ENCODE peak calls at places on chromosomes 5 and 9, in eight cellular contexts. One of them, this sample, is unnamed.

GRCh38 chr5:172235132-172235780 is 41.3 kb downstream of the EFCAB9 start:
- DNase-seq in astrocyte of the spinal cord: peak
- DNase-seq in fibroblast of villous mesenchyme: peak
- DNase-seq in colonic mucosa: no peak
- DNase-seq in endodermal cell: no peak
- DNase-seq in heart left ventricle: no peak
- DNase-seq in coronary artery: no peak
- DNase-seq in cardiac fibroblast: no peak
- DNase-seq in this sample: peak

GRCh38 chr9:100211471-100211870 is 112.4 kb downstream of the INVS start:
- DNase-seq in endodermal cell: no peak
- DNase-seq in astrocyte of the spinal cord: no peak
- DNase-seq in fibroblast of villous mesenchyme: no peak
- DNase-seq in cardiac fibroblast: no peak
- DNase-seq in heart left ventricle: no peak
- DNase-seq in colonic mucosa: no peak
- DNase-seq in coronary artery: no peak
- DNase-seq in this sample: no peak

GRCh38 chr5:76547891-76548524 is 75.2 kb downstream of the F2RL2 start:
- DNase-seq in colonic mucosa: no peak
- DNase-seq in coronary artery: no peak
- DNase-seq in cardiac fibroblast: no peak
- DNase-seq in fibroblast of villous mesenchyme: no peak
- DNase-seq in astrocyte of the spinal cord: no peak
- DNase-seq in endodermal cell: no peak
- DNase-seq in heart left ventricle: no peak
- DNase-seq in this sample: no peak

GRCh38 chr5:83556190-83556589 is 84.6 kb downstream of the VCAN start:
- DNase-seq in coronary artery: no peak
- DNase-seq in colonic mucosa: no peak
- DNase-seq in cardiac fibroblast: no peak
- DNase-seq in heart left ventricle: no peak
- DNase-seq in fibroblast of villous mesenchyme: no peak
- DNase-seq in endodermal cell: no peak
- DNase-seq in astrocyte of the spinal cord: no peak
- DNase-seq in this sample: no peak

GRCh38 chr9:88927510-88927909 is 63.8 kb upstream of the S1PR3 start:
- DNase-seq in cardiac fibroblast: no peak
- DNase-seq in astrocyte of the spinal cord: no peak
- DNase-seq in endodermal cell: no peak
- DNase-seq in colonic mucosa: no peak
- DNase-seq in coronary artery: no peak
- DNase-seq in heart left ventricle: no peak
- DNase-seq in fibroblast of villous mesenchyme: no peak
- DNase-seq in this sample: no peak

GRCh38 chr9:69206047-69206446 is 32.0 kb downstream of the TJP2 start:
- DNase-seq in coronary artery: no peak
- DNase-seq in endodermal cell: no peak
- DNase-seq in colonic mucosa: no peak
- DNase-seq in fibroblast of villous mesenchyme: no peak
- DNase-seq in astrocyte of the spinal cord: no peak
- DNase-seq in heart left ventricle: no peak
- DNase-seq in cardiac fibroblast: no peak
- DNase-seq in this sample: no peak

GRCh38 chr5:104189031-104189430 is 626.4 kb upstream of the NUDT12 start:
- DNase-seq in coronary artery: no peak
- DNase-seq in cardiac fibroblast: peak
- DNase-seq in colonic mucosa: no peak
- DNase-seq in fibroblast of villous mesenchyme: peak
- DNase-seq in endodermal cell: no peak
- DNase-seq in astrocyte of the spinal cord: peak
- DNase-seq in heart left ventricle: no peak
- DNase-seq in this sample: peak

GRCh38 chr5:11528720-11529119 is 375.5 kb downstream of the CTNND2 start:
- DNase-seq in colonic mucosa: no peak
- DNase-seq in astrocyte of the spinal cord: no peak
- DNase-seq in fibroblast of villous mesenchyme: no peak
- DNase-seq in endodermal cell: no peak
- DNase-seq in coronary artery: no peak
- DNase-seq in heart left ventricle: no peak
- DNase-seq in cardiac fibroblast: no peak
- DNase-seq in this sample: no peak

GRCh38 chr9:121344062-121344696 is 25.9 kb downstream of the STOM start:
- DNase-seq in colonic mucosa: no peak
- DNase-seq in endodermal cell: no peak
- DNase-seq in cardiac fibroblast: no peak
- DNase-seq in astrocyte of the spinal cord: no peak
- DNase-seq in heart left ventricle: no peak
- DNase-seq in coronary artery: no peak
- DNase-seq in fibroblast of villous mesenchyme: no peak
- DNase-seq in this sample: no peak

GRCh38 chr5:28012538-28012937 is 974.2 kb upstream of the CDH9 start:
- DNase-seq in heart left ventricle: no peak
- DNase-seq in endodermal cell: no peak
- DNase-seq in cardiac fibroblast: peak
- DNase-seq in colonic mucosa: no peak
- DNase-seq in astrocyte of the spinal cord: no peak
- DNase-seq in fibroblast of villous mesenchyme: no peak
- DNase-seq in coronary artery: no peak
- DNase-seq in this sample: no peak

GRCh38 chr5:74201334-74202081 is 439.0 kb downstream of the ENC1 start:
- DNase-seq in fibroblast of villous mesenchyme: peak
- DNase-seq in coronary artery: no peak
- DNase-seq in cardiac fibroblast: peak
- DNase-seq in heart left ventricle: peak
- DNase-seq in colonic mucosa: no peak
- DNase-seq in astrocyte of the spinal cord: peak
- DNase-seq in endodermal cell: no peak
- DNase-seq in this sample: peak

GRCh38 chr5:163821142-163821541 is 315.7 kb downstream of the MAT2B start:
- DNase-seq in endodermal cell: no peak
- DNase-seq in heart left ventricle: no peak
- DNase-seq in fibroblast of villous mesenchyme: no peak
- DNase-seq in cardiac fibroblast: peak
- DNase-seq in coronary artery: no peak
- DNase-seq in colonic mucosa: no peak
- DNase-seq in astrocyte of the spinal cord: no peak
- DNase-seq in this sample: no peak

GRCh38 chr5:98307811-98308210 is 465.7 kb upstream of the RGMB start:
- DNase-seq in astrocyte of the spinal cord: peak
- DNase-seq in coronary artery: no peak
- DNase-seq in fibroblast of villous mesenchyme: peak
- DNase-seq in heart left ventricle: no peak
- DNase-seq in cardiac fibroblast: peak
- DNase-seq in endodermal cell: no peak
- DNase-seq in colonic mucosa: no peak
- DNase-seq in this sample: peak

GRCh38 chr5:57725628-57726504 is 243.3 kb upstream of the ACTBL2 start:
- DNase-seq in endodermal cell: no peak
- DNase-seq in astrocyte of the spinal cord: no peak
- DNase-seq in heart left ventricle: no peak
- DNase-seq in coronary artery: no peak
- DNase-seq in colonic mucosa: no peak
- DNase-seq in cardiac fibroblast: no peak
- DNase-seq in fibroblast of villous mesenchyme: no peak
- DNase-seq in this sample: no peak

GRCh38 chr9:79862921-79863890 is 291.4 kb downstream of the TLE4 start:
- DNase-seq in cardiac fibroblast: no peak
- DNase-seq in fibroblast of villous mesenchyme: no peak
- DNase-seq in endodermal cell: no peak
- DNase-seq in coronary artery: no peak
- DNase-seq in colonic mucosa: no peak
- DNase-seq in astrocyte of the spinal cord: no peak
- DNase-seq in heart left ventricle: no peak
- DNase-seq in this sample: no peak

GRCh38 chr5:120600639-120601038 is 136.5 kb downstream of the PRR16 start:
- DNase-seq in colonic mucosa: no peak
- DNase-seq in coronary artery: no peak
- DNase-seq in astrocyte of the spinal cord: no peak
- DNase-seq in cardiac fibroblast: no peak
- DNase-seq in fibroblast of villous mesenchyme: peak
- DNase-seq in endodermal cell: no peak
- DNase-seq in heart left ventricle: no peak
- DNase-seq in this sample: no peak

GRCh38 chr5:87829214-87829551 is 416.5 kb upstream of the CCNH start:
- DNase-seq in coronary artery: no peak
- DNase-seq in endodermal cell: no peak
- DNase-seq in colonic mucosa: no peak
- DNase-seq in heart left ventricle: no peak
- DNase-seq in cardiac fibroblast: peak
- DNase-seq in astrocyte of the spinal cord: peak
- DNase-seq in fibroblast of villous mesenchyme: peak
- DNase-seq in this sample: peak

GRCh38 chr5:149228610-149229297 is 42.9 kb upstream of the AFAP1L1 start:
- DNase-seq in colonic mucosa: peak
- DNase-seq in fibroblast of villous mesenchyme: peak
- DNase-seq in heart left ventricle: no peak
- DNase-seq in endodermal cell: peak
- DNase-seq in cardiac fibroblast: peak
- DNase-seq in astrocyte of the spinal cord: peak
- DNase-seq in coronary artery: no peak
- DNase-seq in this sample: peak

GRCh38 chr5:149224282-149224681 is 47.4 kb upstream of the AFAP1L1 start:
- DNase-seq in colonic mucosa: no peak
- DNase-seq in astrocyte of the spinal cord: no peak
- DNase-seq in heart left ventricle: peak
- DNase-seq in coronary artery: no peak
- DNase-seq in endodermal cell: no peak
- DNase-seq in fibroblast of villous mesenchyme: no peak
- DNase-seq in cardiac fibroblast: no peak
- DNase-seq in this sample: no peak

GRCh38 chr5:149227168-149227826 is 44.4 kb upstream of the AFAP1L1 start:
- DNase-seq in cardiac fibroblast: peak
- DNase-seq in fibroblast of villous mesenchyme: peak
- DNase-seq in endodermal cell: no peak
- DNase-seq in heart left ventricle: no peak
- DNase-seq in colonic mucosa: no peak
- DNase-seq in astrocyte of the spinal cord: peak
- DNase-seq in coronary artery: no peak
- DNase-seq in this sample: peak

DNA sequence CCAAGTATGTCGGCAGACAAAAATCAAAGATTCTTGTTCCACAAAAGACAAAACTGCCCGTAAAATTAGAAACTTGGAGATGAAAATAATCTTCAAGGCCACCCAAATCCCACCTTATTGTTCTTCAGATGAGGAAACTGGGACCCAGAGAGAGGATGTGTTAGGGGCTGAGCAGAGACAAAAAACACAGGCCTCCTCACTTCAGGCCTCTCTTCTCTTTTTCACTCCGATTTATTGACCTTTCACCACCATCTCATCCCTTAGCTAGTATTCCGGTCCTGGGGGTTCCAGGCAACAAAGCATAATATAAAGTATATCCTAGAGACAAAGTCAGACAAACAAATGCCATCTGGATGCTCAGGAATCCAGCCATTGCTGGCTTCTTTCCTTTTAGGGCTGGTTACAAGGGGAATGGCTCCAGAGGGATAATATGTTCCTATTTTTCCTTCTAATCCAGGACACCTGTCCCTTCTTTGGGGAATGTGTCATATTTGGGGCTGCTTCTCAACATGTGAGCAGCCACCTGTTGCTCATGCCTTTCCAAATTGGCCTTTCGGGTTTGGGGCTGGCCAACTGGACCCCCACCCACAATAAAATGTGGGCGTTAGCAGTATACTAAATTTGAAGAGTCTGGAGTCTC is 42.2 kb upstream of the AFAP1L1 start:
- DNase-seq in astrocyte of the spinal cord: no peak
- DNase-seq in fibroblast of villous mesenchyme: no peak
- DNase-seq in colonic mucosa: no peak
- DNase-seq in coronary artery: no peak
- DNase-seq in endodermal cell: no peak
- DNase-seq in heart left ventricle: no peak
- DNase-seq in cardiac fibroblast: no peak
- DNase-seq in this sample: no peak
- TF ChIP-seq CTCF in astrocyte of the spinal cord: no peak
- TF ChIP-seq CTCF in fibroblast of villous mesenchyme: no peak
- TF ChIP-seq CTCF in colonic mucosa: no peak
- TF ChIP-seq CTCF in coronary artery: no peak
- TF ChIP-seq CTCF in endodermal cell: no peak
- TF ChIP-seq CTCF in heart left ventricle: peak
- TF ChIP-seq CTCF in cardiac fibroblast: no peak
- TF ChIP-seq CTCF in this sample: no peak

DNA sequence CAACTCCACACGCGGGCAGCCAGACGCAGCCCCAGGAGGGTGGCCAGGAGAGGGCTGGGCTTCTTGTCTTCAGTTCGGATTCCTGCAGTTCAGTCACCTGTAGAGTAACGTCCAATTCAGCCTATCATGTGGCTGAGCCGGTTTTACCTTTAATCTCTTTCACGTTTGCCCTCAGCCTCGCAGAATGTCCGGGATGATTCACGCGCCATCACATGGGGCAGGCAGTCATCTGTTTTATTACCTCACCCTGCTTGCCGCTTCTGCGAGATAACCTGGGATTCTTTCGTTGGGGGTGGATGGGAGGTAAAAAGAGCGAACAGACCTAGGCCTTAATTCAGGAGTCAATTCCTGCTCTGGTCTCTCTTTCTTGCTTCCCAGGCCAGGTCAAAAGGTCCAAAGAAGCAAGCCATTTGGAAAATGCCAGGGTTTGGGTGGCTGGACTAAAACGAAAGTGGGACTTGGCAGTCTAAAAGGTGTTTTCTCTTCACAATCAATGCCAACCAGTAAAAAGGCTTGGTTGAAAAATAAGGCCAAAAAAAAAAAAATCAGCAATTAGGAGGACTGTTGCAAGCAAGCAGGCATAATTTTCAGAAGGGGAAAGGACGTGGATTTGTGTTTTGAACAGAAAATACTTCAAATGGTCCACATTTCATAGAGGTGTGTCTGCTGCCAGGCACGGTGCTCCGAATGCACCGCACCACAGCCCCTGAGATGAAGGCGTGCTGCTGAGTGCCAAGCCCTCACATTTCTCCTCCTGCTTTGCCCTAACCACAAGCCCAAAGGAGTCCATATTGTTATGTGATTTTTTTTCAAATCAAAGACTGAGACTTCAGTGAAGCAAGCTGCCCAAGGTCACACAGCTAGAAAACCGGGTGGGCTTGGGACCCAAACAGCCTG is 2.8 kb upstream of the WWC1 start:
- DNase-seq in cardiac fibroblast: no peak
- DNase-seq in astrocyte of the spinal cord: no peak
- DNase-seq in heart left ventricle: no peak
- DNase-seq in colonic mucosa: peak
- DNase-seq in endodermal cell: peak
- DNase-seq in fibroblast of villous mesenchyme: no peak
- DNase-seq in coronary artery: no peak
- DNase-seq in this sample: no peak
- H3K4me3 ChIP-seq in cardiac fibroblast: no peak
- H3K4me3 ChIP-seq in astrocyte of the spinal cord: no peak
- H3K4me3 ChIP-seq in heart left ventricle: no peak
- H3K4me3 ChIP-seq in colonic mucosa: peak
- H3K4me3 ChIP-seq in endodermal cell: no peak
- H3K4me3 ChIP-seq in fibroblast of villous mesenchyme: no peak
- H3K4me3 ChIP-seq in coronary artery: no peak
- H3K4me3 ChIP-seq in this sample: no peak

GRCh38 chr5:168422431-168422830 is 63.8 kb upstream of the RARS1 start:
- DNase-seq in heart left ventricle: no peak
- DNase-seq in astrocyte of the spinal cord: no peak
- DNase-seq in fibroblast of villous mesenchyme: no peak
- DNase-seq in endodermal cell: peak
- DNase-seq in coronary artery: no peak
- DNase-seq in colonic mucosa: no peak
- DNase-seq in cardiac fibroblast: no peak
- DNase-seq in this sample: no peak
- TF ChIP-seq CTCF in heart left ventricle: no peak
- TF ChIP-seq CTCF in astrocyte of the spinal cord: peak
- TF ChIP-seq CTCF in fibroblast of villous mesenchyme: peak
- TF ChIP-seq CTCF in endodermal cell: peak
- TF ChIP-seq CTCF in coronary artery: no peak
- TF ChIP-seq CTCF in colonic mucosa: peak
- TF ChIP-seq CTCF in cardiac fibroblast: no peak
- TF ChIP-seq CTCF in this sample: peak

GRCh38 chr5:166750376-166750775 is 1541.1 kb upstream of the WWC1 start:
- DNase-seq in heart left ventricle: no peak
- DNase-seq in cardiac fibroblast: no peak
- DNase-seq in colonic mucosa: no peak
- DNase-seq in fibroblast of villous mesenchyme: no peak
- DNase-seq in endodermal cell: no peak
- DNase-seq in coronary artery: no peak
- DNase-seq in astrocyte of the spinal cord: no peak
- DNase-seq in this sample: peak
- H3K4me3 ChIP-seq in heart left ventricle: no peak
- H3K4me3 ChIP-seq in cardiac fibroblast: no peak
- H3K4me3 ChIP-seq in colonic mucosa: no peak
- H3K4me3 ChIP-seq in fibroblast of villous mesenchyme: no peak
- H3K4me3 ChIP-seq in endodermal cell: no peak
- H3K4me3 ChIP-seq in coronary artery: no peak
- H3K4me3 ChIP-seq in astrocyte of the spinal cord: no peak
- H3K4me3 ChIP-seq in this sample: no peak